ENCODE peak calls at places on chromosomes 7 and 10, in eight cellular contexts. U, S, N, Q, Y, F, O and I are unnamed samples.

GRCh38 chr7:152315845-152316244 is 120.0 kb downstream of the KMT2C start:
- DNase-seq in U (no peak), S (no peak), N (no peak), Q (no peak), Y (no peak), F (no peak), O (no peak), I (no peak)

GRCh38 chr7:27424749-27425148 is 182.1 kb downstream of the EVX1 start:
- DNase-seq in U (peak), S (no peak), N (no peak), Q (no peak), Y (no peak), F (no peak), O (no peak), I (no peak)

GRCh38 chr10:98332623-98333269 is 64.8 kb upstream of the LOXL4 start:
- DNase-seq in U (peak), S (no peak), N (peak), Q (no peak), Y (peak), F (no peak), O (no peak), I (no peak)

GRCh38 chr7:11959121-11959520 is 127.1 kb upstream of the THSD7A start:
- DNase-seq in U (no peak), S (no peak), N (no peak), Q (no peak), Y (no peak), F (no peak), O (no peak), I (no peak)

GRCh38 chr10:133440633-133441285 is 13.0 kb upstream of the SCART1 start:
- DNase-seq in U (no peak), S (peak), N (no peak), Q (no peak), Y (no peak), F (no peak), O (no peak), I (no peak)

GRCh38 chr10:61606971-61607907 is 55.5 kb upstream of the CABCOCO1 start:
- DNase-seq in U (peak), S (no peak), N (peak), Q (no peak), Y (no peak), F (no peak), O (no peak), I (no peak)

GRCh38 chr7:94509879-94510581 is 421 bp downstream of the CASD1 start:
- DNase-seq in U (peak), S (peak), N (peak), Q (peak), Y (peak), F (peak), O (peak), I (peak)

GRCh38 chr7:29139796-29140195 is 6.5 kb downstream of the CPVL start:
- DNase-seq in U (no peak), S (no peak), N (no peak), Q (no peak), Y (no peak), F (no peak), O (no peak), I (no peak)

GRCh38 chr10:58393317-58393716 is 8.1 kb downstream of the TFAM start:
- DNase-seq in U (no peak), S (no peak), N (peak), Q (no peak), Y (peak), F (no peak), O (no peak), I (no peak)

GRCh38 chr10:21304198-21304597 is 221.3 kb downstream of the SKIDA1 start:
- DNase-seq in U (peak), S (no peak), N (no peak), Q (no peak), Y (peak), F (no peak), O (no peak), I (no peak)

GRCh38 chr10:86518781-86519180 is 2.8 kb downstream of the WAPL start:
- DNase-seq in U (no peak), S (no peak), N (no peak), Q (no peak), Y (no peak), F (no peak), O (no peak), I (no peak)

GRCh38 chr7:51539840-51540239 is 223.2 kb upstream of the COBL start:
- DNase-seq in U (no peak), S (no peak), N (no peak), Q (no peak), Y (no peak), F (no peak), O (no peak), I (no peak)

GRCh38 chr10:17669185-17669872 is 25.4 kb downstream of the STAM start:
- DNase-seq in U (no peak), S (no peak), N (no peak), Q (no peak), Y (peak), F (no peak), O (no peak), I (no peak)

GRCh38 chr10:121910673-121911420 is 17.0 kb downstream of the ATE1 start:
- DNase-seq in U (peak), S (no peak), N (peak), Q (no peak), Y (peak), F (no peak), O (peak), I (no peak)

GRCh38 chr10:22016046-22016705 is 12.6 kb upstream of the DNAJC1 start:
- DNase-seq in U (no peak), S (no peak), N (peak), Q (no peak), Y (no peak), F (no peak), O (no peak), I (no peak)

DNA sequence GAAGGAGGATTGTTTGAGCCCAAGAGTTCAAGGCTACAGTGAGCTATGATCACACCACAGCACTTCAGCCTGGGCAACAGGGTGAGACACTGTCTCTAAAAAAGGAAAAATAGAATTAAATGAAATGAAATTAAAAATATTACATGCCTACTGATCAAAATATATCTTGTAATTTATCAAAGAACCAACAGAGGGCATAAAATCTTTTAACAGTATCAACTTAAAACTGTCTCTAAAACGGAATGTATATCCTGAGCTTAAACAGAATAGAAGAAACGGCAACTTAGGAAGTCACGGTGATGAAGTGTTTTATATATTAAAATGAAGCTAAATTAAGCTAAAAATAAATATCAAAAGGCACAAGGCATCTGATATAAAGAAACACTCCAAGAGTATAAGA is 78.8 kb downstream of the MTPAP start:
- DNase-seq in U (peak), S (no peak), N (peak), Q (no peak), Y (peak), F (no peak), O (no peak), I (no peak)
- TF ChIP-seq CTCF in U (peak), S (no peak), N (peak), Q (no peak), Y (peak), F (no peak), O (no peak), I (no peak)

GRCh38 chr7:151235091-151235787 is 3.0 kb downstream of the CHPF2 start:
- DNase-seq in U (no peak), S (no peak), N (no peak), Q (no peak), Y (no peak), F (no peak), O (no peak), I (no peak)
- TF ChIP-seq CTCF in U (no peak), S (no peak), N (no peak), Q (no peak), Y (no peak), F (no peak), O (no peak), I (no peak)

GRCh38 chr7:134520130-134520529 is 7.2 kb upstream of the AKR1B10 start:
- DNase-seq in U (no peak), S (no peak), N (peak), Q (no peak), Y (peak), F (no peak), O (no peak), I (no peak)
- TF ChIP-seq CTCF in U (peak), S (no peak), N (peak), Q (no peak), Y (peak), F (peak), O (no peak), I (peak)

GRCh38 chr7:158407581-158408331 is 179.9 kb downstream of the PTPRN2 start:
- DNase-seq in U (peak), S (no peak), N (peak), Q (no peak), Y (peak), F (no peak), O (peak), I (no peak)
- TF ChIP-seq CTCF in U (peak), S (no peak), N (peak), Q (peak), Y (no peak), F (no peak), O (peak), I (peak)

GRCh38 chr7:142516038-142516501 is 233.2 kb upstream of the PRSS1 start:
- DNase-seq in U (peak), S (no peak), N (peak), Q (peak), Y (peak), F (no peak), O (peak), I (peak)

GRCh38 chr7:142513221-142513955 is 235.9 kb upstream of the PRSS1 start:
- DNase-seq in U (no peak), S (no peak), N (no peak), Q (no peak), Y (peak), F (no peak), O (no peak), I (no peak)

GRCh38 chr7:142523821-142524460 is 225.3 kb upstream of the PRSS1 start:
- DNase-seq in U (no peak), S (no peak), N (no peak), Q (no peak), Y (peak), F (no peak), O (no peak), I (no peak)

GRCh38 chr7:142519790-142520078 is 229.5 kb upstream of the PRSS1 start:
- DNase-seq in U (no peak), S (no peak), N (no peak), Q (no peak), Y (no peak), F (no peak), O (no peak), I (no peak)

GRCh38 chr7:142519077-142519789 is 230.0 kb upstream of the PRSS1 start:
- DNase-seq in U (no peak), S (no peak), N (peak), Q (no peak), Y (peak), F (no peak), O (no peak), I (no peak)
- TF ChIP-seq CTCF in U (no peak), S (no peak), N (peak), Q (no peak), Y (peak), F (no peak), O (no peak), I (no peak)

GRCh38 chr7:153381275-153382119 is 621.9 kb downstream of the ACTR3B start:
- DNase-seq in U (peak), S (no peak), N (no peak), Q (peak), Y (no peak), F (peak), O (peak), I (peak)
- TF ChIP-seq CTCF in U (peak), S (peak), N (no peak), Q (peak), Y (no peak), F (peak), O (peak), I (peak)